ENCODE peak calls at places on chromosomes 16 and 17, in five cellular contexts. One of them, this sample, is unnamed. For H3K9me3, the result is how much of the 10 kb centered on the place peaks cover.

GRCh38 chr17:83061586-83061985 is 17.8 kb upstream of the METRNL start:
- DNase-seq in effector memory CD4-positive, alpha-beta T cell: no peak
- DNase-seq in uterus: peak
- DNase-seq in mucosa of descending colon: no peak
- DNase-seq in MM.1S: no peak
- DNase-seq in this sample: no peak

GRCh38 chr16:7083086-7083485 is 249.6 kb upstream of the RBFOX1 start:
- DNase-seq in effector memory CD4-positive, alpha-beta T cell: no peak
- DNase-seq in MM.1S: no peak
- DNase-seq in mucosa of descending colon: no peak
- DNase-seq in uterus: no peak
- DNase-seq in this sample: no peak

GRCh38 chr17:75835315-75835987 is 8.8 kb downstream of the UNC13D start:
- DNase-seq in MM.1S: no peak
- DNase-seq in mucosa of descending colon: no peak
- DNase-seq in uterus: no peak
- DNase-seq in effector memory CD4-positive, alpha-beta T cell: no peak
- DNase-seq in this sample: no peak

GRCh38 chr16:2023098-2023925 is 3.4 kb upstream of the NHERF2 start:
- DNase-seq in uterus: peak
- DNase-seq in mucosa of descending colon: peak
- DNase-seq in effector memory CD4-positive, alpha-beta T cell: peak
- DNase-seq in MM.1S: peak
- DNase-seq in this sample: peak

GRCh38 chr17:61313515-61314326 is 85.9 kb upstream of the TBX2 start:
- DNase-seq in uterus: no peak
- DNase-seq in MM.1S: no peak
- DNase-seq in effector memory CD4-positive, alpha-beta T cell: no peak
- DNase-seq in mucosa of descending colon: no peak
- DNase-seq in this sample: no peak

GRCh38 chr17:75067856-75068255 is 19.9 kb upstream of the SLC16A5 start:
- DNase-seq in uterus: no peak
- DNase-seq in effector memory CD4-positive, alpha-beta T cell: no peak
- DNase-seq in mucosa of descending colon: no peak
- DNase-seq in MM.1S: peak
- DNase-seq in this sample: no peak

GRCh38 chr16:57364143-57364542 is 5.6 kb downstream of the CCL22 start:
- DNase-seq in effector memory CD4-positive, alpha-beta T cell: no peak
- DNase-seq in MM.1S: no peak
- DNase-seq in mucosa of descending colon: no peak
- DNase-seq in uterus: no peak
- DNase-seq in this sample: no peak

GRCh38 chr17:50672831-50673551 is 34.7 kb downstream of the ANKRD40 start:
- DNase-seq in mucosa of descending colon: no peak
- DNase-seq in uterus: no peak
- DNase-seq in MM.1S: no peak
- DNase-seq in effector memory CD4-positive, alpha-beta T cell: no peak
- DNase-seq in this sample: no peak

GRCh38 chr17:50144845-50145531 is 5.5 kb downstream of the PPP1R9B start:
- DNase-seq in MM.1S: no peak
- DNase-seq in effector memory CD4-positive, alpha-beta T cell: no peak
- DNase-seq in mucosa of descending colon: no peak
- DNase-seq in uterus: no peak
- DNase-seq in this sample: no peak

GRCh38 chr16:49271363-49271762 is 10.3 kb downstream of the CBLN1 start:
- DNase-seq in uterus: no peak
- DNase-seq in effector memory CD4-positive, alpha-beta T cell: no peak
- DNase-seq in MM.1S: no peak
- DNase-seq in mucosa of descending colon: no peak
- DNase-seq in this sample: no peak

GRCh38 chr17:7922499-7923289 is 6.6 kb upstream of the RNF227 start:
- DNase-seq in uterus: peak
- DNase-seq in MM.1S: peak
- DNase-seq in mucosa of descending colon: peak
- DNase-seq in effector memory CD4-positive, alpha-beta T cell: peak
- DNase-seq in this sample: peak

GRCh38 chr16:10930755-10931093 is 11.5 kb downstream of the DEXI start:
- DNase-seq in effector memory CD4-positive, alpha-beta T cell: no peak
- DNase-seq in MM.1S: no peak
- DNase-seq in uterus: no peak
- DNase-seq in mucosa of descending colon: peak
- DNase-seq in this sample: no peak

GRCh38 chr16:79169239-79169638 is 431.3 kb downstream of the MAF start:
- DNase-seq in mucosa of descending colon: no peak
- DNase-seq in uterus: no peak
- DNase-seq in MM.1S: no peak
- DNase-seq in effector memory CD4-positive, alpha-beta T cell: no peak
- DNase-seq in this sample: no peak

GRCh38 chr16:51156836-51157235 is 5.8 kb upstream of the SALL1 start:
- DNase-seq in uterus: no peak
- DNase-seq in mucosa of descending colon: no peak
- DNase-seq in MM.1S: no peak
- DNase-seq in effector memory CD4-positive, alpha-beta T cell: no peak
- DNase-seq in this sample: no peak

GRCh38 chr16:17359778-17360177 is 111.0 kb downstream of the XYLT1 start:
- DNase-seq in mucosa of descending colon: no peak
- DNase-seq in MM.1S: no peak
- DNase-seq in effector memory CD4-positive, alpha-beta T cell: peak
- DNase-seq in uterus: no peak
- DNase-seq in this sample: peak

GRCh38 chr17:79909121-79909520 is 69.9 kb upstream of the CBX4 start:
- DNase-seq in uterus: no peak
- DNase-seq in effector memory CD4-positive, alpha-beta T cell: no peak
- DNase-seq in MM.1S: no peak
- DNase-seq in mucosa of descending colon: no peak
- DNase-seq in this sample: no peak

GRCh38 chr16:49498241-49499017 is 124.8 kb downstream of the C16orf78 start:
- DNase-seq in uterus: no peak
- DNase-seq in mucosa of descending colon: no peak
- DNase-seq in effector memory CD4-positive, alpha-beta T cell: no peak
- DNase-seq in MM.1S: no peak
- DNase-seq in this sample: no peak

GRCh38 chr16:15526731-15527130 is 92.3 kb downstream of the BMERB1 start:
- DNase-seq in MM.1S: no peak
- DNase-seq in uterus: no peak
- DNase-seq in effector memory CD4-positive, alpha-beta T cell: no peak
- DNase-seq in mucosa of descending colon: no peak
- DNase-seq in this sample: no peak

GRCh38 chr16:21167929-21168602 is 9.6 kb downstream of the LDAF1 start:
- DNase-seq in MM.1S: no peak
- DNase-seq in uterus: no peak
- DNase-seq in effector memory CD4-positive, alpha-beta T cell: no peak
- DNase-seq in mucosa of descending colon: no peak
- DNase-seq in this sample: no peak

GRCh38 chr17:8629371-8630226 is 926 bp downstream of the MYH10 start:
- DNase-seq in mucosa of descending colon: peak
- DNase-seq in effector memory CD4-positive, alpha-beta T cell: no peak
- DNase-seq in uterus: peak
- DNase-seq in MM.1S: no peak
- DNase-seq in this sample: peak

GRCh38 chr16:77387810-77388209 is 47.0 kb downstream of the ADAMTS18 start:
- DNase-seq in uterus: no peak
- DNase-seq in effector memory CD4-positive, alpha-beta T cell: no peak
- DNase-seq in mucosa of descending colon: no peak
- DNase-seq in MM.1S: no peak
- DNase-seq in this sample: no peak

GRCh38 chr16:77336637-77337036 is 98.2 kb downstream of the ADAMTS18 start:
- DNase-seq in effector memory CD4-positive, alpha-beta T cell: no peak
- DNase-seq in mucosa of descending colon: no peak
- DNase-seq in MM.1S: no peak
- DNase-seq in uterus: no peak
- DNase-seq in this sample: no peak

GRCh38 chr17:62804822-62805221 is 3.3 kb downstream of the MARCHF10 start:
- DNase-seq in uterus: no peak
- DNase-seq in mucosa of descending colon: no peak
- DNase-seq in effector memory CD4-positive, alpha-beta T cell: no peak
- DNase-seq in MM.1S: no peak
- DNase-seq in this sample: no peak

GRCh38 chr17:63699638-63700527 is at the start of gene LIMD2:
- DNase-seq in uterus: peak
- DNase-seq in MM.1S: no peak
- DNase-seq in effector memory CD4-positive, alpha-beta T cell: peak
- DNase-seq in mucosa of descending colon: peak
- DNase-seq in this sample: peak

GRCh38 chr17:62625184-62625869 is 2.1 kb upstream of the MRC2 start:
- DNase-seq in uterus: no peak
- DNase-seq in mucosa of descending colon: no peak
- DNase-seq in effector memory CD4-positive, alpha-beta T cell: no peak
- DNase-seq in MM.1S: no peak
- DNase-seq in this sample: no peak

GRCh38 chr16:19718624-19718965 is 524 bp downstream of the IQCK start:
- DNase-seq in effector memory CD4-positive, alpha-beta T cell: no peak
- DNase-seq in MM.1S: no peak
- DNase-seq in mucosa of descending colon: peak
- DNase-seq in uterus: no peak
- DNase-seq in this sample: no peak

GRCh38 chr17:76578376-76578775 is 7.3 kb downstream of the ST6GALNAC2 start:
- DNase-seq in effector memory CD4-positive, alpha-beta T cell: no peak
- DNase-seq in MM.1S: no peak
- DNase-seq in mucosa of descending colon: no peak
- DNase-seq in uterus: no peak
- DNase-seq in this sample: no peak

GRCh38 chr16:46688101-46688656 is 799 bp downstream of the VPS35 start:
- DNase-seq in MM.1S: no peak
- DNase-seq in mucosa of descending colon: peak
- DNase-seq in effector memory CD4-positive, alpha-beta T cell: no peak
- DNase-seq in uterus: no peak
- DNase-seq in this sample: no peak

GRCh38 chr17:65953316-65954147 is 238.4 kb downstream of the CEP112 start:
- DNase-seq in uterus: no peak
- DNase-seq in effector memory CD4-positive, alpha-beta T cell: no peak
- DNase-seq in MM.1S: no peak
- DNase-seq in mucosa of descending colon: no peak
- DNase-seq in this sample: no peak

GRCh38 chr17:65535777-65536572 is 25.5 kb downstream of the AXIN2 start:
- DNase-seq in effector memory CD4-positive, alpha-beta T cell: no peak
- DNase-seq in MM.1S: no peak
- DNase-seq in mucosa of descending colon: no peak
- DNase-seq in uterus: no peak
- DNase-seq in this sample: no peak

GRCh38 chr16:73020409-73020884 is 27.5 kb downstream of the ZFHX3 start:
- DNase-seq in mucosa of descending colon: peak
- DNase-seq in uterus: no peak
- DNase-seq in effector memory CD4-positive, alpha-beta T cell: no peak
- DNase-seq in MM.1S: no peak
- DNase-seq in this sample: peak

GRCh38 chr17:49114703-49115102 is 17.9 kb upstream of the B4GALNT2 start:
- DNase-seq in mucosa of descending colon: no peak
- DNase-seq in effector memory CD4-positive, alpha-beta T cell: no peak
- DNase-seq in MM.1S: no peak
- DNase-seq in uterus: no peak
- DNase-seq in this sample: no peak

GRCh38 chr17:49120166-49120565 is 12.4 kb upstream of the B4GALNT2 start:
- DNase-seq in uterus: no peak
- DNase-seq in MM.1S: no peak
- DNase-seq in mucosa of descending colon: no peak
- DNase-seq in effector memory CD4-positive, alpha-beta T cell: no peak
- DNase-seq in this sample: no peak

GRCh38 chr17:49112936-49113335 is 19.6 kb upstream of the B4GALNT2 start:
- DNase-seq in MM.1S: no peak
- DNase-seq in uterus: no peak
- DNase-seq in mucosa of descending colon: no peak
- DNase-seq in effector memory CD4-positive, alpha-beta T cell: no peak
- DNase-seq in this sample: no peak

GRCh38 chr17:49121696-49122292 is 10.8 kb upstream of the B4GALNT2 start:
- DNase-seq in uterus: no peak
- DNase-seq in effector memory CD4-positive, alpha-beta T cell: no peak
- DNase-seq in mucosa of descending colon: no peak
- DNase-seq in MM.1S: no peak
- DNase-seq in this sample: no peak

GRCh38 chr17:49117581-49118230 is 14.9 kb upstream of the B4GALNT2 start:
- DNase-seq in mucosa of descending colon: no peak
- DNase-seq in uterus: no peak
- DNase-seq in effector memory CD4-positive, alpha-beta T cell: no peak
- DNase-seq in MM.1S: no peak
- DNase-seq in this sample: no peak
- H3K9me3 ChIP-seq in mucosa of descending colon: under half
- H3K9me3 ChIP-seq in uterus: under half
- H3K9me3 ChIP-seq in effector memory CD4-positive, alpha-beta T cell: under half
- H3K9me3 ChIP-seq in MM.1S: under half
- H3K9me3 ChIP-seq in this sample: under half

GRCh38 chr16:87219287-87219909 is 97.8 kb downstream of the C16orf95 start:
- DNase-seq in mucosa of descending colon: no peak
- DNase-seq in effector memory CD4-positive, alpha-beta T cell: no peak
- DNase-seq in MM.1S: no peak
- DNase-seq in uterus: no peak
- DNase-seq in this sample: no peak

GRCh38 chr16:87216148-87216823 is 100.9 kb downstream of the C16orf95 start:
- DNase-seq in mucosa of descending colon: no peak
- DNase-seq in effector memory CD4-positive, alpha-beta T cell: no peak
- DNase-seq in MM.1S: no peak
- DNase-seq in uterus: no peak
- DNase-seq in this sample: no peak

GRCh38 chr16:87213536-87213935 is 103.7 kb downstream of the C16orf95 start:
- DNase-seq in mucosa of descending colon: no peak
- DNase-seq in MM.1S: no peak
- DNase-seq in uterus: no peak
- DNase-seq in effector memory CD4-positive, alpha-beta T cell: no peak
- DNase-seq in this sample: no peak

GRCh38 chr16:87218281-87219055 is 98.7 kb downstream of the C16orf95 start:
- DNase-seq in effector memory CD4-positive, alpha-beta T cell: no peak
- DNase-seq in mucosa of descending colon: no peak
- DNase-seq in MM.1S: no peak
- DNase-seq in uterus: no peak
- DNase-seq in this sample: no peak

GRCh38 chr16:87216824-87217205 is 100.4 kb downstream of the C16orf95 start:
- DNase-seq in effector memory CD4-positive, alpha-beta T cell: no peak
- DNase-seq in mucosa of descending colon: no peak
- DNase-seq in uterus: no peak
- DNase-seq in MM.1S: no peak
- DNase-seq in this sample: no peak
- H3K9me3 ChIP-seq in effector memory CD4-positive, alpha-beta T cell: under half
- H3K9me3 ChIP-seq in mucosa of descending colon: under half
- H3K9me3 ChIP-seq in uterus: under half
- H3K9me3 ChIP-seq in MM.1S: under half
- H3K9me3 ChIP-seq in this sample: under half

DNA sequence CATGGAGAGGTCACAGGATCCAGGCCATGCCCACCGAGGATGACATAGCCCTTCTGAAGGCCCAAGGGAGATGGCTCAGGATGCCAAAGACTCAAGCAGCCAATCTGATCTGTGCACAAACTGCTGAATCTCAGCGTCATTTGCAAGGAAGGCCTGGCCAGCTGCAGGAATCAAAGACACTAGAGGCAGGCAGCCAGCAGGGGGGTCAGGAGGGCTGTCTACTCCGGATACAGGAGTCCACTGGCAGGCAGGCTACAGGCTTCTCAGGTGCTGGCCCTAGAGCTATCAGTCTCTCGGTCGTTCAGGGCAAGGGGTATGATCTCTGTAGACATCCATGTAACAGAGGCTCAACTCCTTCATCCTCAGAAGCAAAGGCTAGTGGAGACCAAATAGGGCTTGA is 1735.3 kb downstream of the TP53TG3F start:
- DNase-seq in uterus: no peak
- DNase-seq in mucosa of descending colon: no peak
- DNase-seq in MM.1S: no peak
- DNase-seq in effector memory CD4-positive, alpha-beta T cell: no peak
- DNase-seq in this sample: no peak
- H3K9me3 ChIP-seq in uterus: under half
- H3K9me3 ChIP-seq in mucosa of descending colon: half or more
- H3K9me3 ChIP-seq in MM.1S: under half
- H3K9me3 ChIP-seq in effector memory CD4-positive, alpha-beta T cell: under half
- H3K9me3 ChIP-seq in this sample: under half

GRCh38 chr16:62406387-62406786 is 370.1 kb upstream of the CDH8 start:
- DNase-seq in effector memory CD4-positive, alpha-beta T cell: no peak
- DNase-seq in mucosa of descending colon: no peak
- DNase-seq in MM.1S: no peak
- DNase-seq in uterus: no peak
- DNase-seq in this sample: no peak
- H3K9me3 ChIP-seq in effector memory CD4-positive, alpha-beta T cell: under half
- H3K9me3 ChIP-seq in mucosa of descending colon: under half
- H3K9me3 ChIP-seq in MM.1S: under half
- H3K9me3 ChIP-seq in uterus: under half
- H3K9me3 ChIP-seq in this sample: under half